ENCODE peak calls at places on chromosomes 5 and 9, in four cellular contexts. M, P, I and O are unnamed samples.

GRCh38 chr9:126126807-126127206 is 199.8 kb upstream of the MVB12B start:
- DNase-seq in I (no peak), P (peak; percentile 2), M (peak; percentile 16), O (no peak)

GRCh38 chr9:32955655-32956478 is 45.6 kb downstream of the APTX start:
- DNase-seq in I (no peak), P (no peak), M (no peak), O (no peak)

GRCh38 chr5:16492398-16493175 is 27.0 kb upstream of the ZNF622 start:
- DNase-seq in I (peak; percentile 82), P (no peak), M (peak; percentile 49), O (no peak)

GRCh38 chr5:12799165-12799564 is 894.9 kb upstream of the CTNND2 start:
- DNase-seq in P (no peak), M (no peak), I (no peak), O (no peak)

GRCh38 chr5:34044950-34045525 is 2.0 kb upstream of the C1QTNF3 start:
- DNase-seq in M (no peak), P (no peak), I (no peak), O (no peak)

GRCh38 chr9:92647671-92648446 is 22.1 kb downstream of the IPPK start:
- DNase-seq in I (no peak), P (no peak), M (no peak), O (no peak)

GRCh38 chr5:96783326-96783725 is 24.4 kb downstream of the ERAP1 start:
- DNase-seq in I (no peak), P (no peak), M (no peak), O (no peak)

GRCh38 chr5:117872798-117873368 is 1115.5 kb downstream of the DTWD2 start:
- DNase-seq in I (no peak), M (no peak), P (no peak), O (no peak)

GRCh38 chr9:117979914-117980313 is 275.7 kb downstream of the TLR4 start:
- DNase-seq in I (no peak), M (no peak), P (no peak), O (no peak)

GRCh38 chr5:14735944-14736343 is 71.4 kb downstream of the OTULIN start:
- DNase-seq in M (no peak), P (peak; percentile 43), I (no peak), O (no peak)

GRCh38 chr5:61881821-61882220 is 424.2 kb upstream of the KIF2A start:
- DNase-seq in M (no peak), P (no peak), I (no peak), O (no peak)

GRCh38 chr5:164649266-164649665 is 1143.8 kb downstream of the MAT2B start:
- DNase-seq in I (no peak), P (no peak), M (no peak), O (peak; percentile 14)

GRCh38 chr5:158070855-158071254 is 211.9 kb upstream of the CLINT1 start:
- DNase-seq in P (no peak), M (no peak), I (no peak), O (no peak)

GRCh38 chr5:51387854-51388320 is 4.6 kb downstream of the ISL1 start:
- DNase-seq in M (no peak), I (no peak), P (no peak), O (peak; percentile 55)

GRCh38 chr5:2517451-2517850 is 234.0 kb downstream of the IRX2 start:
- DNase-seq in P (no peak), M (no peak), I (no peak), O (no peak)

GRCh38 chr5:150113047-150113744 is 26.8 kb upstream of the CSF1R start:
- DNase-seq in P (peak; percentile 5), I (no peak), M (peak; percentile 27), O (no peak)

GRCh38 chr9:68931821-68932220 is 82.1 kb downstream of the PRKACG start:
- DNase-seq in P (no peak), I (no peak), M (no peak), O (no peak)

GRCh38 chr5:72167790-72168189 is 60.5 kb downstream of the MAP1B start:
- DNase-seq in I (no peak), M (no peak), P (no peak), O (no peak)

GRCh38 chr5:179195561-179196419 is 135.6 kb downstream of the ZNF354C start:
- DNase-seq in I (no peak), M (no peak), P (no peak), O (no peak)

GRCh38 chr9:83234541-83234940 is 171.6 kb upstream of the RASEF start:
- DNase-seq in M (no peak), I (no peak), P (no peak), O (no peak)

GRCh38 chr5:135576075-135576599 is 2.7 kb downstream of the CXCL14 start:
- DNase-seq in M (no peak), P (no peak), I (no peak), O (no peak)

GRCh38 chr5:155839251-155840037 is 487.5 kb upstream of the SGCD start:
- DNase-seq in P (no peak), I (no peak), M (no peak), O (no peak)

DNA sequence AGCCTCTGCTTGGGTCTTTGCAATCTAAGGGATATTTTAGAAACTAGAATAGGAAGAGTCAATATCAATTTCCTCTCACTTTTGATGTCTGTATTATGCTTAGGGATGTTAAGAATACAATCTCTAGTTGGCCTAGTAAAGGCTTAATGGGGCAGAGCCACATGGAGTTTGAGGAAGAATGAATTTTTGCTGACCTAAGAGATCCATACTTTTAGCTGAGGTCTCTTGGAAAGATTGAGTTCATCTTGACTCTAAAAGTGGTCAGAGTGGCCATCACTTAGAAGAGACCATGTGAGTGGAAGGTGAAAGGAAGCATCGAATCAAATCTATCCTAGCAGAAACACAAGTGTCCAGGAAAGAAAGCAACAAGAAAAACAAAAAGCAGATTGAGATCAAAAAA is 92.2 kb upstream of the SLC28A3 start:
- DNase-seq in P (no peak), M (no peak), I (no peak), O (no peak)
- H3K9me3 ChIP-seq in P (no peaks in the 10 kb centered on the region), M (no peaks in the 10 kb centered on the region), I (no peaks in the 10 kb centered on the region), O (no peaks in the 10 kb centered on the region)

GRCh38 chr5:152686931-152687330 is 281.9 kb upstream of the NMUR2 start:
- DNase-seq in I (no peak), P (no peak), M (no peak), O (no peak)
- H3K9me3 ChIP-seq in I (no peaks in the 10 kb centered on the region), P (no peaks in the 10 kb centered on the region), M (no peaks in the 10 kb centered on the region), O (no peaks in the 10 kb centered on the region)

GRCh38 chr9:125106285-125106893 is 36.9 kb downstream of the SCAI start:
- DNase-seq in I (no peak), P (no peak), M (no peak), O (no peak)

DNA sequence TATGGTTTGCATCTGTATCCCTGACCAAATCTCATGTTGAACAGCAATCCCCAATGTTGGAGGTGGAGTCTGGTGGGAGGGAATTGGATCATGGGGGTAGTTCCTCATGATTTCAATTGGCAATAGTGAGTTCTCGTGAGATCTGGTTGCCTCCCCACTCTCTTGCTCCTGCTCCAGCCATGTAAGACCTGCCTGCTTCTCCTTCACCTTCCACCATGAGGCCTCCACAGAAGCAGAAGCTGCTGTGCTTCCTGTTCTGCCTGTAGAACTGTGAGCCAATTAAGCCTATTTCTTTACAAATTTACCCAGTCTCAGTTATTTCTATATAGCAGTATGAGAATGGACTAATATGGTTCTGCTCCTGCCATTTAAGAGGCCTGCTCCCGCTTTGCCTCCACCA is 32.9 kb downstream of the SCAI start:
- DNase-seq in M (no peak), I (no peak), P (no peak), O (no peak)
- H3K9me3 ChIP-seq in M (peaks cover 3% of the 10 kb centered on the region), I (peaks cover 9% of the 10 kb centered on the region), P (no peaks in the 10 kb centered on the region), O (no peaks in the 10 kb centered on the region)

GRCh38 chr5:141360685-141361084 is 891 bp downstream of the PCDHGB2 start:
- DNase-seq in I (no peak), P (no peak), M (no peak), O (no peak)
- H3K9me3 ChIP-seq in I (peaks cover 81% of the 10 kb centered on the region), P (no peaks in the 10 kb centered on the region), M (peaks cover 11% of the 10 kb centered on the region), O (peaks cover 3% of the 10 kb centered on the region)

GRCh38 chr9:127183814-127184582 is 61.6 kb upstream of the ANGPTL2 start:
- DNase-seq in M (no peak), P (peak; percentile 63), I (peak; percentile 85), O (no peak)

GRCh38 chr9:127186799-127187198 is 64.4 kb upstream of the ANGPTL2 start:
- DNase-seq in P (no peak), M (no peak), I (peak; percentile 40), O (no peak)

GRCh38 chr9:127185931-127186781 is 63.7 kb upstream of the ANGPTL2 start:
- DNase-seq in P (peak; percentile 86), I (peak; percentile 93), M (peak; percentile 61), O (no peak)

GRCh38 chr9:127184641-127185040 is 62.2 kb upstream of the ANGPTL2 start:
- DNase-seq in I (no peak), P (no peak), M (no peak), O (no peak)

DNA sequence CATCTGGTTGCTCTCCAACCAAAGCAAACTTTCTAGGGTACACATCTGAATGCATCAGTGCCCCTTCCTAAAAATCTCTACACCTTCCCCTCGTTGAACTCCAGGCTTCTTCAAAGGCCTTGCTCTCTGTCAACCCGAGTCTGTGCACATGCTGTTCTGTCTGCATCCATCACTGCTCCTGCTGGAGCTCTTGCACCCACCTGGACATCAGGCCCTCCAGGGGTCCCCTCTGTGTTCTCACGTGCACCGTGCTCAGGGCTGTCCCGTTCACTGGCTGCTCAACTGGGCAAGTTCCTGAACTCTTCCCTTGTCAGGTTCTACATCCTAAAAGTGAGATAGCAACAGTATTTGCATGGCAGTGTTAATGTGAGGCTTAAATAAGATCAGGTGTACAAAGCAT is 62.7 kb upstream of the ANGPTL2 start:
- DNase-seq in I (no peak), P (no peak), M (no peak), O (no peak)
- H3K9me3 ChIP-seq in I (no peaks in the 10 kb centered on the region), P (no peaks in the 10 kb centered on the region), M (no peaks in the 10 kb centered on the region), O (no peaks in the 10 kb centered on the region)

DNA sequence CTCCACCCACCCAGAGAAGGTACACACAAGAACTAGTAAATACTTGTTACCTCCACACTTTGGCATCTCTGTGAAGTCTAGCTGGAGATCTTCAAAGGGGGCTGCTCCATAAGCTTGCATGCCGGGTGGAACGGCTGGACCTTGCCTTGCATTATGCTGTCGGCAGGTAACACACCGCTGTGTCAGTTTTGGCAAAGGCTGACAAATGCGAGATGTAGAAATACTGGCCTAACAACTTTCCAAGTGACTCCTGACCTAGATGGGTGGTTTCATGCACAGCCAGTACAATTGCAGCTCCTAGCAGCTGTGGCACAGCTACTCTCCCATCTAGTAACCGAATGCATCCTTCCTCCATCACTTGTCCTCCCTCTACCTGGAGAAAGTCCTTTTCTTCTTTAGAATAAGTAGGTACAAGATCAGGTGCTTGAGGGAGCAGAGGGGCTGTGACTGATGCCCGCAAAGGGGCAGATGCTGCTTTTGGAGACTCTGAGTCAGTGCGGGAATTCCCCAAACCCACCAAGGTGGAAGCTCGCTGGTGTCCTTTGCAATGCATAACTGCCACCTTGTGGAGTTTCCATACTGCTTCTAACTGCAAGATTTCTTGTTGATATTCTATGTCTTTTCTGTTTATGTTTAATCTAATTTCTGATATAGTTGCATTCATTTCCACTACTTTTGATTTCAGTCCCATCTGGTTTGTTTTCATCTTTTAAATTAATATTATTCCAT is 78.4 kb downstream of the TMEM161B start:
- DNase-seq in M (no peak), I (no peak), P (no peak), O (no peak)
- H3K9me3 ChIP-seq in M (no peaks in the 10 kb centered on the region), I (peaks cover 34% of the 10 kb centered on the region), P (no peaks in the 10 kb centered on the region), O (peaks cover 5% of the 10 kb centered on the region)